ENCODE peak calls at places on chromosomes 13 and 19, in five cellular contexts. One of them, this sample, is unnamed. For H3K4me1 and H3K9me3, the result is how much of the 10 kb centered on the place peaks cover.

GRCh38 chr19:45306522-45307027 is 16.1 kb downstream of the CKM start:
- DNase-seq in IMR-90: no peak
- DNase-seq in uterus: no peak
- DNase-seq in sigmoid colon: no peak
- DNase-seq in esophagus muscularis mucosa: no peak
- DNase-seq in this sample: peak

GRCh38 chr19:45798995-45799517 is 6.4 kb upstream of the DMWD start:
- DNase-seq in esophagus muscularis mucosa: no peak
- DNase-seq in uterus: peak
- DNase-seq in IMR-90: peak
- DNase-seq in sigmoid colon: no peak
- DNase-seq in this sample: no peak

GRCh38 chr19:17807731-17808316 is 12.9 kb downstream of the B3GNT3 start:
- DNase-seq in esophagus muscularis mucosa: no peak
- DNase-seq in IMR-90: no peak
- DNase-seq in uterus: no peak
- DNase-seq in sigmoid colon: no peak
- DNase-seq in this sample: no peak

GRCh38 chr13:113205428-113205931 is 3.0 kb downstream of the PCID2 start:
- DNase-seq in esophagus muscularis mucosa: no peak
- DNase-seq in sigmoid colon: no peak
- DNase-seq in uterus: no peak
- DNase-seq in IMR-90: peak
- DNase-seq in this sample: no peak

GRCh38 chr19:47613165-47614146 is 4.5 kb downstream of the BICRA start:
- DNase-seq in uterus: no peak
- DNase-seq in IMR-90: peak
- DNase-seq in esophagus muscularis mucosa: no peak
- DNase-seq in sigmoid colon: peak
- DNase-seq in this sample: no peak

GRCh38 chr19:40718774-40719391 is 2.0 kb downstream of the ITPKC start:
- DNase-seq in esophagus muscularis mucosa: no peak
- DNase-seq in sigmoid colon: peak
- DNase-seq in uterus: peak
- DNase-seq in IMR-90: peak
- DNase-seq in this sample: peak

GRCh38 chr13:45889582-45890243 is 38.2 kb upstream of the SIAH3 start:
- DNase-seq in IMR-90: no peak
- DNase-seq in esophagus muscularis mucosa: no peak
- DNase-seq in sigmoid colon: no peak
- DNase-seq in uterus: no peak
- DNase-seq in this sample: no peak

GRCh38 chr19:49057636-49058234 is at the start of gene CGB7:
- DNase-seq in sigmoid colon: peak
- DNase-seq in IMR-90: peak
- DNase-seq in esophagus muscularis mucosa: no peak
- DNase-seq in uterus: peak
- DNase-seq in this sample: peak

DNA sequence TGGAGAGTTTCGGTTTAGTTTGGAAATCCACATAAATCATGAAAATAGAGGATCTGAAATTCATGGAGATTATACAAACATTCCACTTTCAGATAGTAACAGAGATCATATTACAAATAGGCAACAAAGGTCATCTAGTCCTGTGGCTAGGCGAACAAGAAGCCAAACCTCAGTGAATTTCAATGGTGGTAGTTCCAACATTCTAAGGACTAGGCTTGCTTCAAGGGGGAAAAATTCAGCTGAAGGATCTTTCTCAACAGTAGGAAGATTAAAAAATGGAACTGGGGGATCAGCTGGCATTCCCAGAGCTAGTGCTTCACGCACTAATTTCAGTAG is 47.0 kb downstream of the FOXO1 start:
- DNase-seq in sigmoid colon: no peak
- DNase-seq in esophagus muscularis mucosa: peak
- DNase-seq in uterus: no peak
- DNase-seq in IMR-90: no peak
- DNase-seq in this sample: no peak
- H3K4me1 ChIP-seq in sigmoid colon: under half
- H3K4me1 ChIP-seq in esophagus muscularis mucosa: half or more
- H3K4me1 ChIP-seq in uterus: under half
- H3K4me1 ChIP-seq in IMR-90: under half
- H3K4me1 ChIP-seq in this sample: under half

DNA sequence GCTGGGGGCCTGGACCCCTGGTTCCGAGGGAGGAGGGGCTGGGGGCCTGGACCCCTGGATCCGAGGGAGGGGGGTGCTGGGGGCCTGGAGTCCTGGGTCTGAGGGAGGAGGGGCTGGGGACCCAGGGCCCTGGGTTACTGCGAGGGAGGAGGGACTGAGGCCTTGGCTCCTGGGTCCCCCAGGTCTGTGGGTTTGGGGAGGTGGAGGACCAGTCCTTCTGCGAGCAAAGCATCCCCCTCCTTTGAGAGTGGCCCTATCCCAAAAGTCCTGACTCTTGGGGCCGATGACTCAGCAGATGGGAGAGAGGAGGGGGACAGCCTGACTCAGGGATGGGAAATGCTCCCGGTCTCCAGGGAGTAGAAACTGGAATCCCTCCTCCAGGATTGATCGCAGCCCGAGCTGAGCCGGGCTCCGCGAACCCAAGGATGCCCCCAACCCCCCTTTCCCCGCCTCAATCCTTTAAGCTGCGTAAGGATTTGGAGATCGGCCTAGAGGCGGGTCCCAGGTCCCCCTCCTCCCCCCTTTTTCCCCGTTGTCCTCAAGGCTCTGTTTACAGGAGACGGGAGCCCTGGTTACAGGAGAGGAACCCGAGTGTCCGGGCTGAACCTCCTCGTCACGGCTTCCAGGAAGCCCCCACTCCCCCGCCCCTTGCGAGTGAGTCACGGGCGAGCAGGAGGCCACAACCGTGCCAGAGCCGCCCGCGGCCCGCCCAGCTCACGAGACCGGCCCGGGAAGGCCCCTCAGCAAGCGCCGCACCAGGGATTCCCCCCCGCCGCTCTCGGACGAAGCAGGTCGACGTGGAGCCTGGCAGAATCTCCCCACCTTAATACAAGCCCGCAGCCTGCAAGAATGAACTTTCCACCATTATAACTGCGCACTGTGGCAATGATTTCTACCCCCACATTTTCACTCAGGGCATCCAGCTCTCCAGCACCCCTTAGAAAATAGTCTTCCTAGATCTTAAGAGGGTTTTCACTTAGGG is 3.0 kb upstream of the ZFP36 start:
- DNase-seq in uterus: peak
- DNase-seq in esophagus muscularis mucosa: peak
- DNase-seq in IMR-90: peak
- DNase-seq in sigmoid colon: peak
- DNase-seq in this sample: peak
- TF ChIP-seq POLR2A in uterus: peak
- TF ChIP-seq POLR2A in esophagus muscularis mucosa: peak
- TF ChIP-seq POLR2A in IMR-90: peak
- TF ChIP-seq POLR2A in sigmoid colon: peak
- TF ChIP-seq POLR2A in this sample: peak

GRCh38 chr19:58429745-58430144 is 10.2 kb downstream of the ZNF132 start:
- DNase-seq in IMR-90: peak
- DNase-seq in uterus: no peak
- DNase-seq in esophagus muscularis mucosa: no peak
- DNase-seq in sigmoid colon: no peak
- DNase-seq in this sample: no peak

GRCh38 chr19:58434217-58434616 is 5.7 kb downstream of the ZNF132 start:
- DNase-seq in IMR-90: peak
- DNase-seq in uterus: no peak
- DNase-seq in sigmoid colon: no peak
- DNase-seq in esophagus muscularis mucosa: no peak
- DNase-seq in this sample: no peak

DNA sequence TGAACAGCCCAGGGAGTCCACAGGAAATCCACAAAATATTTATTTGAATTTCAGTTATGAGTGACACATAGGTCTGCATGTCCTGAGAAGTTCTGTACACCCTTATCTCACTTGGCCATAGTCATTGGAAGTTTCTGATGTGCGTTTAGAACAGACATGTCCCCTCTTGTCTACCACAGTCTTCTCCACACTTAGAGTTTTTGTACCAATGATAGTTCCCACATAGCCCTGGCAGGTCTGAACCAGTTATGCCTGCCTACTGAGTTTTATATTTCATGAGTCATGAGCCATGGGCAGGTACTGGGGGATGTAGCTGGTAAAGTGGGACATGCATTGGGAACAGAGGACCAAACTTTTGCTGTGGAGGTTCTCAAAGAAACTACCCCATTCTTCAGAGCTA is 11.3 kb downstream of the ZNF132 start:
- DNase-seq in uterus: no peak
- DNase-seq in esophagus muscularis mucosa: no peak
- DNase-seq in sigmoid colon: no peak
- DNase-seq in IMR-90: no peak
- DNase-seq in this sample: no peak
- H3K9me3 ChIP-seq in uterus: under half
- H3K9me3 ChIP-seq in esophagus muscularis mucosa: half or more
- H3K9me3 ChIP-seq in sigmoid colon: half or more
- H3K9me3 ChIP-seq in IMR-90: half or more
- H3K9me3 ChIP-seq in this sample: half or more

DNA sequence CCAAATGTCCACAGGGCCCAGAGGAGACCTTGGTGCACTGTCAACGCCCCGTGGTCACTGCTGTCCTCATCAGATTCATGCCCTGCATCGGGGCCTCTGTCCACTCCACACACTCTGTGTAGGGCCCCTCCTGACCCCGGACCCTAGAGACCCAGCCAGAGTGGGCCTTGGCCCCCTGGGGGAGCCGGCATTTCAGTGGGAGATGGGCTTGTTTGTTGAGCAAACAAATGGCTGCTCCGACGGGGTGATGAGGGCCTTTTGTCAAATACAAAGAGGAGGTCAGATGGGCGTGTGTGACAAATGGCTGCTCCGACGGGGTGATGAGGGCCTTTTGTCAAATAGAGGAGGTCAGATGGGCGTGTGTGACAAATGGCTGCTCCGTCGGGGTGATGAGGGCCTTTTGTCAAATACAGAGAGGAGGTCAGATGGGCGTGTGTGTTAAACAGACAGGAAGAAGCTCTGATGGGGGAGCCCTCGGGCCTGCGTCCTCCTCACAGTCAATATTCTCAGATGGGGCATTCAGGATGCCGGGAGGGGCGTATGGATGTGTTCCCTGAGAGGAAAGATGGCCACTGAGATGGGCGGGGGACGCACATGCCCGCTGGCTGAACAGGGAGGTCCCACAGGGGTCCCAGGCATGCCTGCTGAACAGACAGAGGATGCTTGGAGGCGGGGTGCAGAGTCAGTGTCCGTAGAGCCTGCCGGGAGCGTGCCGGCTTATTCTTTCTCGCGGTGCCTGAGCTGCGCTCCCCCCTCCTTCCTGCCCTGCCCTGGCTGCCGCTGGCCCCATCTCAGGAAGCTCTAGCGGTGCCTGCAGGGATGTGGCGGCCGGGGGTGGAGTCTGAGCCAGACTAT is 36.3 kb downstream of the SMIM24 start:
- DNase-seq in uterus: no peak
- DNase-seq in sigmoid colon: no peak
- DNase-seq in esophagus muscularis mucosa: peak
- DNase-seq in IMR-90: peak
- DNase-seq in this sample: peak
- H3K4me1 ChIP-seq in uterus: under half
- H3K4me1 ChIP-seq in sigmoid colon: under half
- H3K4me1 ChIP-seq in esophagus muscularis mucosa: half or more
- H3K4me1 ChIP-seq in IMR-90: under half
- H3K4me1 ChIP-seq in this sample: under half

GRCh38 chr19:15452111-15453047 is 2.6 kb upstream of the WIZ start:
- DNase-seq in sigmoid colon: peak
- DNase-seq in esophagus muscularis mucosa: peak
- DNase-seq in uterus: peak
- DNase-seq in IMR-90: peak
- DNase-seq in this sample: peak

GRCh38 chr19:15448014-15448777 is 1.6 kb downstream of the WIZ start:
- DNase-seq in esophagus muscularis mucosa: no peak
- DNase-seq in uterus: no peak
- DNase-seq in IMR-90: no peak
- DNase-seq in sigmoid colon: no peak
- DNase-seq in this sample: peak

GRCh38 chr19:15448778-15449619 is 757 bp downstream of the WIZ start:
- DNase-seq in esophagus muscularis mucosa: no peak
- DNase-seq in uterus: peak
- DNase-seq in sigmoid colon: no peak
- DNase-seq in IMR-90: no peak
- DNase-seq in this sample: no peak

GRCh38 chr19:15449620-15450527 is at the start of gene WIZ:
- DNase-seq in sigmoid colon: peak
- DNase-seq in uterus: peak
- DNase-seq in IMR-90: peak
- DNase-seq in esophagus muscularis mucosa: peak
- DNase-seq in this sample: peak

GRCh38 chr19:15450528-15450890 is 753 bp upstream of the WIZ start:
- DNase-seq in uterus: no peak
- DNase-seq in sigmoid colon: no peak
- DNase-seq in esophagus muscularis mucosa: no peak
- DNase-seq in IMR-90: no peak
- DNase-seq in this sample: no peak
- TF ChIP-seq POLR2A in uterus: no peak
- TF ChIP-seq POLR2A in sigmoid colon: no peak
- TF ChIP-seq POLR2A in esophagus muscularis mucosa: no peak
- TF ChIP-seq POLR2A in IMR-90: no peak
- TF ChIP-seq POLR2A in this sample: no peak

DNA sequence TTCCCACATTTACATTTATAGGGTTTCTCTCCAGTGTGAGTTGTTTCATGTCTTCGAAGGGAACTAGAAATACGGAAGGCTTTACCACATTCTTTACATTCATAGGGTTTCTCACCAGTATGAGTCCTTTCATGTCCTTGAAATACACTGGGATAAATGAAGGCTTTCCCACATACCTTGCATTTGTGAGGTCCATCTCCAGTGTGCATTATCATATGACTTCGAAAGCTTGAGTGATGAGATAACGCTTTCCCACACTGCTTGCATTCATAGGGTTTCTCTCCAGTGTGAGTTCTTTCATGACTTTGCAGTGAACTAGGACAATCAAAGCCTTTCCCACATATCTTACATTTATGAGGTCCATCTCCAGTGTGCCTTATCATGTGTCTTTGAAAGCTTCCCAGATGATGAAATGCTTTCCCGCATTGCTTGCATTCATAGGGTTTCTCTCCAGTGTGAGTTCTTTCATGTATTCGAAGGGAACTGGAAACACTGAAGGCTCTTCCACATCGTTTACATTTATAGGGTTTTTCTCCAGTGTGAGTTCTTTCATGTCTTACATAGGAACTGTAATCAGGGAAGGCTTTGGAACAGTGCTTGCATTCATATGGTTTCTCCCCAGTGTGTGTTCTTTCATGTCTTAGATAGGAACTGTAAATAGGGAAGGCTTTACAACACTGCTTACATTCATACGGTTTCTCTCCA is 15.1 kb downstream of the ZNF442 start:
- DNase-seq in esophagus muscularis mucosa: no peak
- DNase-seq in uterus: no peak
- DNase-seq in IMR-90: no peak
- DNase-seq in sigmoid colon: no peak
- DNase-seq in this sample: no peak
- H3K9me3 ChIP-seq in esophagus muscularis mucosa: under half
- H3K9me3 ChIP-seq in uterus: under half
- H3K9me3 ChIP-seq in IMR-90: half or more
- H3K9me3 ChIP-seq in sigmoid colon: under half
- H3K9me3 ChIP-seq in this sample: under half

GRCh38 chr19:10285393-10285792 is 1.4 kb upstream of the ICAM4 start:
- DNase-seq in esophagus muscularis mucosa: no peak
- DNase-seq in IMR-90: no peak
- DNase-seq in uterus: no peak
- DNase-seq in sigmoid colon: no peak
- DNase-seq in this sample: no peak
- H3K4me1 ChIP-seq in esophagus muscularis mucosa: under half
- H3K4me1 ChIP-seq in IMR-90: under half
- H3K4me1 ChIP-seq in uterus: under half
- H3K4me1 ChIP-seq in sigmoid colon: under half
- H3K4me1 ChIP-seq in this sample: under half